ENCODE peak calls at places on chromosomes 11 and 22, in five cellular contexts. K is spleen; Q is WERI-Rb-1; F is NCI-H1930; D is naive thymus-derived CD8-positive, alpha-beta T cell. I is an unnamed sample.

GRCh38 chr11:63961608-63962412 is 12.6 kb upstream of the COX8A start:
- DNase-seq in K (no peak), Q (no peak), F (no peak), D (no peak), I (no peak)

GRCh38 chr11:58199271-58199670 is 4.7 kb downstream of the OR1S2 start:
- DNase-seq in K (no peak), Q (no peak), F (no peak), D (no peak), I (no peak)

GRCh38 chr11:76543006-76543703 is 98.3 kb downstream of the EMSY start:
- DNase-seq in K (no peak), Q (no peak), F (no peak), D (no peak), I (no peak)

GRCh38 chr11:84564867-84565184 is 1062.3 kb downstream of the DLG2 start:
- DNase-seq in K (no peak), Q (no peak), F (no peak), D (no peak), I (no peak)

GRCh38 chr11:78299000-78299712 is 110.4 kb downstream of the USP35 start:
- DNase-seq in K (no peak), Q (no peak), F (no peak), D (no peak), I (no peak)

GRCh38 chr11:66317322-66317765 is 500 bp upstream of the CD248 start:
- DNase-seq in K (peak; percentile 87), Q (no peak), F (no peak), D (peak; percentile 88), I (peak; percentile 55)

GRCh38 chr11:72826942-72827480 is 12.8 kb downstream of the ATG16L2 start:
- DNase-seq in K (no peak), Q (no peak), F (no peak), D (peak; percentile 56), I (no peak)

GRCh38 chr11:129888451-129888850 is 6.9 kb downstream of the NFRKB start:
- DNase-seq in K (no peak), Q (no peak), F (no peak), D (no peak), I (no peak)

GRCh38 chr11:64745523-64746328 is 1.8 kb upstream of the RASGRP2 start:
- DNase-seq in K (peak; percentile 96), Q (peak; percentile 71), F (no peak), D (peak; percentile 93), I (peak; percentile 68)

GRCh38 chr11:87173185-87174039 is 135.7 kb downstream of the TMEM135 start:
- DNase-seq in K (no peak), Q (no peak), F (no peak), D (no peak), I (peak; percentile 74)

GRCh38 chr11:986270-986951 is 50.1 kb downstream of the MUC6 start:
- DNase-seq in K (no peak), Q (no peak), F (no peak), D (no peak), I (no peak)

GRCh38 chr11:91326751-91327150 is 897.9 kb upstream of the FAT3 start:
- DNase-seq in K (no peak), Q (no peak), F (no peak), D (no peak), I (no peak)

GRCh38 chr11:130915556-130916237 is 582 bp downstream of the SNX19 start:
- DNase-seq in K (peak; percentile 80), Q (no peak), F (no peak), D (no peak), I (no peak)

GRCh38 chr22:30453731-30454510 is 17.9 kb downstream of the SEC14L3 start:
- DNase-seq in K (no peak), Q (peak; percentile 47), F (no peak), D (no peak), I (peak; percentile 37)

GRCh38 chr11:31809543-31809856 is 1.6 kb downstream of the PAX6 start:
- DNase-seq in K (no peak), Q (no peak), F (no peak), D (no peak), I (no peak)

GRCh38 chr11:72114570-72114969 is 2.1 kb upstream of the ANAPC15 start:
- DNase-seq in K (no peak), Q (no peak), F (no peak), D (no peak), I (no peak)

GRCh38 chr11:114163231-114163631 is 103.7 kb downstream of the ZBTB16 start:
- DNase-seq in K (no peak), Q (no peak), F (no peak), D (no peak), I (peak; percentile 93)

GRCh38 chr22:44793106-44793505 is 40.7 kb downstream of the ARHGAP8 start:
- DNase-seq in K (no peak), Q (no peak), F (no peak), D (no peak), I (no peak)

GRCh38 chr11:33045551-33046255 is 6.3 kb downstream of the TCP11L1 start:
- DNase-seq in K (no peak), Q (no peak), F (no peak), D (no peak), I (no peak)

GRCh38 chr11:26778000-26778757 is 56.3 kb upstream of the SLC5A12 start:
- DNase-seq in K (no peak), Q (no peak), F (no peak), D (no peak), I (peak; percentile 90)

GRCh38 chr22:48920776-48921241 is 906.9 kb downstream of the BRD1 start:
- DNase-seq in K (no peak), Q (no peak), F (no peak), D (no peak), I (no peak)

GRCh38 chr11:5004429-5005274 is 10.0 kb downstream of the OR51L1 start:
- DNase-seq in K (no peak), Q (peak; percentile 31), F (peak; percentile 64), D (no peak), I (peak; percentile 44)

GRCh38 chr11:111829185-111829968 is 42.0 kb downstream of the ALG9 start:
- DNase-seq in K (no peak), Q (no peak), F (no peak), D (no peak), I (no peak)

GRCh38 chr11:110027627-110028371 is 65.4 kb upstream of the ZC3H12C start:
- DNase-seq in K (no peak), Q (no peak), F (no peak), D (no peak), I (no peak)

GRCh38 chr11:96328395-96329010 is 14.5 kb downstream of the MAML2 start:
- DNase-seq in K (no peak), Q (no peak), F (no peak), D (no peak), I (peak; percentile 61)

GRCh38 chr11:119125849-119126248 is 4.5 kb downstream of the HINFP start:
- DNase-seq in K (no peak), Q (no peak), F (no peak), D (no peak), I (no peak)